ENCODE peak calls at places on chromosomes 5 and 9, in ten cellular contexts. A is CD4-positive, alpha-beta T cell; O is tibial artery; P is breast epithelium; I is IMR-90; H is heart right ventricle; L is coronary artery; C is right cardiac atrium; U is lower lobe of right lung; S is heart left ventricle. Z is an unnamed sample.
A peak's percentile ranks its signal among the peaks of the same experiment; 100 is the strongest.

GRCh38 chr9:89442501-89442978 is 55.4 kb downstream of the SEMA4D start:
- DNase-seq in U (no peak), O (no peak), I (no peak), H (no peak), C (no peak), A (no peak), P (no peak), S (no peak), L (no peak), Z (no peak)

GRCh38 chr9:131419716-131420115 is 25.8 kb downstream of the PRRC2B start:
- DNase-seq in C (no peak), A (no peak), S (no peak), U (no peak), I (no peak), H (no peak), O (no peak), L (no peak), P (no peak), Z (no peak)

GRCh38 chr9:88536951-88537742 is 2.2 kb downstream of the NXNL2 start:
- DNase-seq in I (no peak), O (peak; percentile 52), L (peak; percentile 80), A (no peak), P (no peak), S (no peak), C (peak; percentile 82), U (no peak), H (peak; percentile 27), Z (no peak)

GRCh38 chr5:108762660-108763059 is 15.0 kb downstream of the FER start:
- DNase-seq in L (no peak), S (no peak), O (no peak), U (no peak), A (no peak), P (no peak), I (no peak), H (no peak), C (no peak), Z (no peak)

GRCh38 chr9:32378496-32378895 is 5.9 kb upstream of the ACO1 start:
- DNase-seq in I (peak; percentile 81), U (no peak), S (no peak), L (no peak), H (no peak), C (no peak), A (no peak), P (no peak), O (no peak), Z (no peak)

GRCh38 chr5:132883261-132883834 is 9.9 kb downstream of the LEAP2 start:
- DNase-seq in H (no peak), I (peak; percentile 74), A (no peak), O (peak; percentile 46), S (no peak), L (no peak), U (no peak), P (peak; percentile 39), C (peak; percentile 48), Z (no peak)

GRCh38 chr9:121233906-121234901 is 32.5 kb upstream of the RAB14 start:
- DNase-seq in P (no peak), A (no peak), L (no peak), S (no peak), H (no peak), U (no peak), C (no peak), I (peak; percentile 81), O (no peak), Z (no peak)

GRCh38 chr5:155605898-155606297 is 592.3 kb downstream of the KIF4B start:
- DNase-seq in U (no peak), C (no peak), P (no peak), A (no peak), I (no peak), S (no peak), O (no peak), L (no peak), H (no peak), Z (no peak)

GRCh38 chr5:27594141-27594540 is 555.8 kb upstream of the CDH9 start:
- DNase-seq in P (no peak), S (no peak), L (no peak), A (no peak), C (no peak), O (no peak), U (no peak), I (no peak), H (no peak), Z (no peak)

GRCh38 chr9:120925535-120926396 is 830 bp downstream of the TRAF1 start:
- DNase-seq in P (no peak), A (no peak), I (peak; percentile 99), U (no peak), H (no peak), O (peak; percentile 58), L (peak; percentile 85), C (peak; percentile 84), S (no peak), Z (no peak)

GRCh38 chr5:80105698-80106439 is 70.7 kb downstream of the THBS4 start:
- DNase-seq in A (no peak), O (no peak), P (no peak), L (no peak), U (no peak), H (no peak), S (no peak), I (no peak), C (no peak), Z (no peak)

GRCh38 chr5:145347026-145347616 is 488.0 kb downstream of the PRELID2 start:
- DNase-seq in U (no peak), C (no peak), L (no peak), I (peak; percentile 72), P (no peak), O (no peak), H (no peak), S (no peak), A (no peak), Z (no peak)

GRCh38 chr5:39521945-39522590 is 97.3 kb upstream of the DAB2 start:
- DNase-seq in O (no peak), C (no peak), I (no peak), L (no peak), H (no peak), U (no peak), S (no peak), A (no peak), P (no peak), Z (no peak)

GRCh38 chr9:98078895-98079294 is 22.4 kb downstream of the NANS start:
- DNase-seq in O (no peak), P (no peak), I (no peak), S (no peak), U (no peak), L (no peak), A (no peak), H (no peak), C (no peak), Z (no peak)

GRCh38 chr5:138544171-138545134 is 1.4 kb upstream of the ETF1 start:
- DNase-seq in C (no peak), O (peak; percentile 32), L (peak; percentile 74), S (no peak), A (no peak), U (no peak), P (no peak), I (peak; percentile 47), H (no peak), Z (no peak)

GRCh38 chr9:89073397-89073796 is 82.1 kb downstream of the S1PR3 start:
- DNase-seq in C (no peak), H (no peak), A (no peak), L (no peak), U (no peak), S (no peak), O (no peak), I (no peak), P (no peak), Z (no peak)

GRCh38 chr5:59562756-59563389 is 330.7 kb downstream of the PDE4D start:
- DNase-seq in P (peak; percentile 62), L (no peak), I (peak; percentile 33), O (no peak), H (no peak), C (no peak), U (peak; percentile 70), S (no peak), A (no peak), Z (peak; percentile 69)

GRCh38 chr9:127133739-127134167 is 11.3 kb upstream of the ANGPTL2 start:
- DNase-seq in P (peak; percentile 60), L (peak; percentile 83), C (peak; percentile 86), O (peak; percentile 71), H (peak; percentile 56), A (no peak), I (peak; percentile 91), U (no peak), S (peak; percentile 73), Z (peak; percentile 64)
- H3K27ac ChIP-seq in P (peak overlapping the region; percentile 84), L (peak overlapping the region; percentile 68), C (peak overlapping the region; percentile 98), O (peak overlapping the region; percentile 82), H (peak overlapping the region; percentile 84), A (no peak overlapping the region), I (peak overlapping the region; percentile 79), U (peak overlapping the region; percentile 76), S (peak overlapping the region; percentile 94), Z (peak overlapping the region; percentile 73)

GRCh38 chr9:21746550-21746949 is 55.9 kb upstream of the MTAP start:
- DNase-seq in S (no peak), O (no peak), I (no peak), U (no peak), P (no peak), L (no peak), C (no peak), A (no peak), H (no peak), Z (no peak)

GRCh38 chr9:21754741-21755140 is 47.7 kb upstream of the MTAP start:
- DNase-seq in P (no peak), H (no peak), S (no peak), I (no peak), C (no peak), A (no peak), L (no peak), U (no peak), O (no peak), Z (no peak)

GRCh38 chr9:21752003-21752402 is 50.4 kb upstream of the MTAP start:
- DNase-seq in P (no peak), S (no peak), C (no peak), I (no peak), U (no peak), H (no peak), O (no peak), L (no peak), A (no peak), Z (no peak)

GRCh38 chr9:21747171-21747570 is 55.3 kb upstream of the MTAP start:
- DNase-seq in C (no peak), S (no peak), A (no peak), H (no peak), I (no peak), U (no peak), P (no peak), O (no peak), L (no peak), Z (no peak)

GRCh38 chr9:21750021-21750735 is 52.3 kb upstream of the MTAP start:
- DNase-seq in S (no peak), I (no peak), P (no peak), C (no peak), O (no peak), A (no peak), U (no peak), L (no peak), H (no peak), Z (no peak)
- H3K27ac ChIP-seq in S (no peak overlapping the region), I (no peak overlapping the region), P (no peak overlapping the region), C (no peak overlapping the region), O (no peak overlapping the region), A (no peak overlapping the region), U (no peak overlapping the region), L (no peak overlapping the region), H (no peak overlapping the region), Z (no peak overlapping the region)

GRCh38 chr5:95925939-95926338 is 35.7 kb downstream of the ELL2 start:
- DNase-seq in P (no peak), C (no peak), U (no peak), S (no peak), H (no peak), A (no peak), O (no peak), I (no peak), L (no peak), Z (no peak)
- H3K27ac ChIP-seq in P (no peak overlapping the region), C (no peak overlapping the region), U (no peak overlapping the region), S (no peak overlapping the region), H (no peak overlapping the region), A (no peak overlapping the region), O (no peak overlapping the region), I (no peak overlapping the region), L (no peak overlapping the region), Z (no peak overlapping the region)

GRCh38 chr9:13900449-13900848 is 413.5 kb downstream of the NFIB start:
- DNase-seq in U (no peak), C (no peak), L (no peak), O (no peak), S (no peak), H (no peak), A (no peak), I (no peak), P (peak; percentile 68), Z (no peak)
- H3K27ac ChIP-seq in U (peak overlapping the region; percentile 53), C (no peak overlapping the region), L (no peak overlapping the region), O (peak overlapping the region; percentile 63), S (peak overlapping the region; percentile 75), H (peak overlapping the region; percentile 83), A (no peak overlapping the region), I (no peak overlapping the region), P (peak overlapping the region; percentile 81), Z (no peak overlapping the region)